ENCODE peak calls at places on chromosomes 6 and 20, in five cellular contexts. U is WERI-Rb-1; K is MM.1S; A is heart right ventricle; C is CD8-positive, alpha-beta T cell. Y is an unnamed sample. For H3K27me3, the result is how much of the 10 kb centered on the place peaks cover.

GRCh38 chr6:111764238-111765182 is 108.7 kb downstream of the FYN start:
- DNase-seq in U (no peak), K (no peak), C (no peak), A (no peak), Y (no peak)

GRCh38 chr6:150637266-150637665 is 37.6 kb downstream of the PLEKHG1 start:
- DNase-seq in C (no peak), K (no peak), U (no peak), A (no peak), Y (no peak)

GRCh38 chr6:106658469-106658868 is 29.1 kb downstream of the QRSL1 start:
- DNase-seq in A (no peak), K (no peak), C (no peak), U (no peak), Y (no peak)

GRCh38 chr6:87925373-87926060 is 122.1 kb upstream of the SPACA1 start:
- DNase-seq in U (peak), K (peak), C (no peak), A (no peak), Y (no peak)

GRCh38 chr6:144467921-144468320 is 182.8 kb downstream of the UTRN start:
- DNase-seq in C (no peak), A (no peak), U (no peak), K (no peak), Y (no peak)

GRCh38 chr6:25927721-25928359 is 2.7 kb downstream of the SLC17A2 start:
- DNase-seq in U (no peak), K (no peak), C (no peak), A (no peak), Y (no peak)

GRCh38 chr6:71478834-71479541 is 190.4 kb downstream of the OGFRL1 start:
- DNase-seq in U (no peak), A (no peak), C (no peak), K (no peak), Y (no peak)

GRCh38 chr6:35214869-35215664 is 1.3 kb downstream of the SCUBE3 start:
- DNase-seq in U (no peak), C (no peak), A (no peak), K (no peak), Y (no peak)

GRCh38 chr20:55472704-55473103 is 532.6 kb downstream of the CBLN4 start:
- DNase-seq in K (no peak), U (no peak), C (no peak), A (no peak), Y (no peak)

GRCh38 chr20:2086177-2086979 is 15.2 kb upstream of the STK35 start:
- DNase-seq in U (no peak), C (no peak), A (no peak), K (no peak), Y (no peak)

GRCh38 chr6:4647414-4648365 is 128.5 kb upstream of the CDYL start:
- DNase-seq in C (no peak), U (peak), K (peak), A (peak), Y (peak)

GRCh38 chr20:4813076-4813838 is 91.5 kb downstream of the PRND start:
- DNase-seq in U (no peak), A (peak), C (no peak), K (no peak), Y (no peak)

GRCh38 chr6:67393356-67393755 is 1241.7 kb upstream of the ADGRB3 start:
- DNase-seq in C (no peak), U (no peak), A (no peak), K (no peak), Y (no peak)

GRCh38 chr20:46171476-46171875 is 53.4 kb downstream of the CD40 start:
- DNase-seq in A (no peak), K (no peak), U (no peak), C (no peak), Y (no peak)

GRCh38 chr6:118168421-118168820 is 261.4 kb downstream of the SLC35F1 start:
- DNase-seq in K (no peak), C (no peak), A (no peak), U (no peak), Y (no peak)

GRCh38 chr6:154509421-154510143 is 903 bp downstream of the CNKSR3 start:
- DNase-seq in C (no peak), A (peak), U (peak), K (no peak), Y (peak)

GRCh38 chr6:14655990-14656640 is 538.5 kb downstream of the CD83 start:
- DNase-seq in K (peak), U (no peak), C (no peak), A (no peak), Y (no peak)

GRCh38 chr20:45235995-45236394 is 14.8 kb downstream of the SEMG2 start:
- DNase-seq in A (no peak), C (no peak), U (no peak), K (no peak), Y (peak)

GRCh38 chr6:46901747-46902362 is 19.9 kb downstream of the ADGRF5 start:
- DNase-seq in C (no peak), K (no peak), U (no peak), A (no peak), Y (no peak)

GRCh38 chr6:451847-452246 is 60.3 kb downstream of the IRF4 start:
- DNase-seq in K (no peak), U (no peak), A (no peak), C (no peak), Y (no peak)

GRCh38 chr20:22453244-22454080 is 130.9 kb downstream of the FOXA2 start:
- DNase-seq in K (no peak), A (no peak), C (no peak), U (no peak), Y (no peak)

GRCh38 chr20:49395183-49395582 is 87.3 kb downstream of the KCNB1 start:
- DNase-seq in C (no peak), U (no peak), K (no peak), A (no peak), Y (no peak)

GRCh38 chr6:110618591-110619267 is 142.3 kb upstream of the SLC22A16 start:
- DNase-seq in C (no peak), A (no peak), K (no peak), U (no peak), Y (no peak)

GRCh38 chr6:52931351-52931750 is 21.9 kb upstream of the GSTA3 start:
- DNase-seq in C (no peak), K (no peak), U (peak), A (no peak), Y (no peak)

GRCh38 chr6:139881728-139882211 is 507.3 kb upstream of the CITED2 start:
- DNase-seq in A (no peak), U (peak), K (peak), C (no peak), Y (no peak)

GRCh38 chr6:130223508-130223907 is 757 bp upstream of the SAMD3 start:
- DNase-seq in K (peak), A (no peak), U (peak), C (peak), Y (no peak)

GRCh38 chr6:96110878-96111277 is 95.1 kb downstream of the FUT9 start:
- DNase-seq in K (no peak), U (no peak), A (no peak), C (no peak), Y (no peak)

GRCh38 chr6:108453601-108454157 is 107.0 kb upstream of the FOXO3 start:
- DNase-seq in C (no peak), K (peak), U (no peak), A (no peak), Y (no peak)
- H3K27me3 ChIP-seq in C (under half), K (under half), U (under half), A (under half), Y (under half)

DNA sequence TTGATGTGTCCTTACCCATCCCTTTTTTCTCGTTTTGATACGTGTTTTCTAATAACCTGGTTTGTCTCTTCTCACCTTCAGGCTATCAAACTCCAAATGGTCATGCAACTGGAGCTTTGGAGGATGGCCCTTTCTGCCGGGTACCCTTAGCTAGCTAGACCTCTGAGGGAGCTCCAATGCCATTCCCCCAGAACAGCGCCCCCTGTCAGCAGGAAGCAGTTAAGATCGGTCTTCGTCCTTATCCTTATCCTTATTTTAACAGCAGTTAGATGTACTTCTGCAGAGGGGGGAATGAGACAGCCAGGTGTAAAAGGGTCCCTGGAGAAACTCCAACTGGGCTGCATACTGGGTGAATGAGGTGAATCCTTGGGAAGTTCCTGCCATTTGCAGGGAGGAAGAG is 37.2 kb downstream of the SEL1L2 start:
- DNase-seq in C (no peak), A (no peak), K (no peak), U (no peak), Y (no peak)
- TF ChIP-seq CTCF in C (no peak), A (no peak), K (peak), U (peak), Y (no peak)

DNA sequence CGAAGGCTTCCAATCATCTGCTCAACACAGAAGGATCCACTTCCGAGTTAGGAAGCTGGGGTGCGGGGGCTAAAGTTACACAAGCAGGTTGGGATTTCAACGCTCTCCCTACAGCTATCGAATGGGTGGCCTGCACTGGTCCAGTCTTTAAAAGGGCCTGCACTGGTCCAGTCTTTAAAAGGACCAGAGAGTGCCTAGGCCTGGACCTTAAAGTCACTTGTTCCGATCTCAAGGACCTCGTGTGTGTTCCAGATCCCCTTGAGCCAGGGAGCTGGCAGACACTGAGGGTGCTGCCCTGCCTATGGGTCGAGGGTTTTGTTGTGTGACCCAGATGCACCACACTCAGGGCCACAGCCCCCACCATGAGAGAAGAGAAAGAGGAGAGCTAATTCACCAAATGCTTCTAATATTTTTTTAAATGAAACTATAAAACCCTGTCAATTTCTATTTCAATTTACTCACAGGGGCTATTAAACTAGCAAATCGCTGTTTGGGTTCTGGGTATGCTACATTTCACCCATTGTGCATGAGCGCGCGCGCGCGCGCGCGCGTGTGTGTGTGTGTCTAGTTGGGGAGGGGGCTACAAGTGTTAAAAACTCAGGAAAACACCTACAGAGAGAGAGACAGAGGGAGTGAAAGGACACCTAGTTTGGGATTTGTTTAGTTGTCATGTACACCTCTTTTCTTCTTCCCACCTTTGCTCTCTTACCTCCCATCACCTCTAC is 7.5 kb downstream of the TFAP2B start:
- DNase-seq in K (no peak), C (no peak), U (no peak), A (no peak), Y (no peak)
- H3K27me3 ChIP-seq in K (under half), C (under half), U (under half), A (half or more), Y (half or more)

GRCh38 chr6:131807644-131808459 is at the start of gene ENPP1:
- DNase-seq in U (peak), K (peak), C (peak), A (peak), Y (peak)
- TF ChIP-seq CTCF in U (no peak), K (peak), C (no peak), A (peak), Y (peak)